ENCODE peak calls at places on chromosomes 4 and X, in four cellular contexts. S is T-helper 9 cell; G is stimulated activated CD4-positive, alpha-beta T cell treated with anti-CD3 and anti-CD28 coated beads, TNF-alpha, amount 100 ng/mL, for 1 hour; O is activated T-cell treated with anti-CD3 and anti-CD28 coated beads for 1 hour. E is an unnamed sample.

GRCh38 chr4:1469043-1469442 is 62.8 kb upstream of the NKX1-1 start:
- DNase-seq in S (no peak), G (no peak), O (no peak), E (no peak)

GRCh38 chr4:168900080-168900479 is 110.0 kb downstream of the CBR4 start:
- DNase-seq in S (no peak), G (no peak), O (no peak), E (no peak)

GRCh38 chr4:127188847-127189246 is 443.9 kb upstream of the INTU start:
- DNase-seq in S (no peak), G (no peak), O (no peak), E (no peak)

GRCh38 chrX:152635941-152636340 is 1.8 kb upstream of the GABRQ start:
- DNase-seq in S (no peak), G (no peak), O (no peak), E (no peak)

GRCh38 chr4:93394488-93395185 is 433.9 kb upstream of the ATOH1 start:
- DNase-seq in S (no peak), G (no peak), O (no peak), E (no peak)

GRCh38 chr4:112290341-112290740 is 4.6 kb upstream of the TIFA start:
- DNase-seq in S (no peak), G (no peak), O (no peak), E (no peak)

GRCh38 chr4:39970559-39971270 is 7.0 kb downstream of the PDS5A start:
- DNase-seq in S (no peak), G (no peak), O (no peak), E (no peak)

GRCh38 chr4:175705407-175705806 is 106.7 kb downstream of the GPM6A start:
- DNase-seq in S (no peak), G (no peak), O (no peak), E (no peak)

GRCh38 chr4:183989471-183989870 is 84.4 kb downstream of the STOX2 start:
- DNase-seq in S (no peak), G (no peak), O (no peak), E (no peak)

GRCh38 chr4:103207673-103208072 is 9.5 kb upstream of the CENPE start:
- DNase-seq in S (no peak), G (no peak), O (no peak), E (no peak)

GRCh38 chr4:76484654-76485053 is 49.6 kb downstream of the SHROOM3 start:
- DNase-seq in S (no peak), G (no peak), O (no peak), E (no peak)

GRCh38 chrX:136477026-136477425 is 10.7 kb upstream of the BRS3 start:
- DNase-seq in S (no peak), G (no peak), O (no peak), E (no peak)

GRCh38 chrX:40108959-40109287 is 11.2 kb upstream of the BCOR start:
- DNase-seq in S (peak), G (no peak), O (peak), E (no peak)

GRCh38 chr4:177228599-177228998 is 81.1 kb upstream of the NEIL3 start:
- DNase-seq in S (no peak), G (no peak), O (no peak), E (no peak)

GRCh38 chr4:13872145-13872544 is 244.6 kb upstream of the BOD1L1 start:
- DNase-seq in S (no peak), G (no peak), O (no peak), E (no peak)

E was measured in D721Med.